ENCODE peak calls at places on chromosome 15, in four cellular contexts. O is psoas muscle, F is activated T-helper 1 cell treated with Interleukin-2 at 50 U/mL for 16 hours, T is nephron progenitor cell. N is an unnamed sample.

GRCh38 chr15:69891070-69891491 is 206.6 kb downstream of the TLE3 start:
- DNase-seq in O (no peak), F (no peak), T (no peak), N (no peak)

GRCh38 chr15:23642413-23643044 is 5.1 kb downstream of the MAGEL2 start:
- DNase-seq in O (peak; percentile 64), F (no peak), T (peak; percentile 64), N (peak; percentile 70)

GRCh38 chr15:98154863-98155262 is 194.4 kb downstream of the ARRDC4 start:
- DNase-seq in O (no peak), F (no peak), T (no peak), N (no peak)

GRCh38 chr15:101183226-101183925 is 68.5 kb downstream of the CHSY1 start:
- DNase-seq in O (no peak), F (no peak), T (no peak), N (no peak)

GRCh38 chr15:29838352-29839010 is 16.2 kb upstream of the TJP1 start:
- DNase-seq in O (no peak), F (no peak), T (no peak), N (no peak)

GRCh38 chr15:73464602-73465001 is 21.6 kb downstream of the REC114 start:
- DNase-seq in O (no peak), F (no peak), T (no peak), N (no peak)

GRCh38 chr15:51658664-51659063 is 22.6 kb upstream of the SCG3 start:
- DNase-seq in O (no peak), F (no peak), T (no peak), N (no peak)

GRCh38 chr15:96219681-96220080 is 110.8 kb upstream of the NR2F2 start:
- DNase-seq in O (no peak), F (no peak), T (no peak), N (no peak)

GRCh38 chr15:92612891-92613290 is 42.7 kb downstream of the FAM174B start:
- DNase-seq in O (no peak), F (no peak), T (no peak), N (no peak)

GRCh38 chr15:96329403-96329981 is 1.0 kb upstream of the NR2F2 start:
- DNase-seq in O (no peak), F (no peak), T (no peak), N (no peak)

GRCh38 chr15:63992300-63992699 is 54.0 kb downstream of the DAPK2 start:
- DNase-seq in O (no peak), F (no peak), T (no peak), N (peak; percentile 81)

GRCh38 chr15:84734794-84735479 is 13.5 kb upstream of the ZNF592 start:
- DNase-seq in O (no peak), F (peak; percentile 50), T (peak; percentile 40), N (peak; percentile 52)

GRCh38 chr15:98903377-98904018 is 104.1 kb downstream of the PGPEP1L start:
- DNase-seq in O (no peak), F (no peak), T (no peak), N (peak; percentile 4)

GRCh38 chr15:88615303-88616107 is 5.6 kb upstream of the AEN start:
- DNase-seq in O (no peak), F (no peak), T (no peak), N (no peak)

GRCh38 chr15:59274126-59274970 is 67.7 kb downstream of the LDHAL6B start:
- DNase-seq in O (no peak), F (no peak), T (no peak), N (no peak)

GRCh38 chr15:84649706-84650105 is 4.4 kb downstream of the WDR73 start:
- DNase-seq in O (no peak), F (no peak), T (no peak), N (no peak)

GRCh38 chr15:67097893-67098740 is 32.7 kb downstream of the SMAD3 start:
- DNase-seq in O (peak; percentile 75), F (no peak), T (no peak), N (no peak)

GRCh38 chr15:41115652-41116115 is 396 bp downstream of the INO80 start:
- DNase-seq in O (peak; percentile 88), F (peak; percentile 50), T (no peak), N (peak; percentile 89)

GRCh38 chr15:65233651-65234050 is 22.4 kb upstream of the CILP start:
- DNase-seq in O (no peak), F (no peak), T (no peak), N (no peak)

GRCh38 chr15:64856429-64857145 is 14.9 kb downstream of the PLEKHO2 start:
- DNase-seq in O (peak; percentile 64), F (no peak), T (peak; percentile 33), N (no peak)

GRCh38 chr15:81126887-81127286 is 7.2 kb upstream of the CFAP161 start:
- DNase-seq in O (no peak), F (no peak), T (no peak), N (no peak)

GRCh38 chr15:39365161-39365560 is 215.7 kb upstream of the THBS1 start:
- DNase-seq in O (no peak), F (no peak), T (no peak), N (no peak)

GRCh38 chr15:37818152-37818677 is 116.2 kb upstream of the TMCO5A start:
- DNase-seq in O (no peak), F (no peak), T (no peak), N (no peak)

GRCh38 chr15:80773792-80774352 is 5.3 kb upstream of the CEMIP start:
- DNase-seq in O (no peak), F (no peak), T (no peak), N (no peak)

GRCh38 chr15:98150084-98150483 is 189.6 kb downstream of the ARRDC4 start:
- DNase-seq in O (no peak), F (no peak), T (no peak), N (no peak)

GRCh38 chr15:80142646-80143045 is 10.2 kb upstream of the FAH start:
- DNase-seq in O (no peak), F (no peak), T (no peak), N (no peak)

GRCh38 chr15:36803773-36804172 is 224.3 kb downstream of the CDIN1 start:
- DNase-seq in O (no peak), F (no peak), T (no peak), N (no peak)

GRCh38 chr15:45181491-45182285 is 6.1 kb downstream of the SHF start:
- DNase-seq in O (no peak), F (no peak), T (no peak), N (peak; percentile 94)